ENCODE peak calls at places on chromosomes 3 and 15, in five cellular contexts. F is suprapubic skin, U is fibroblast of lung, M is SJSA1, P is A549. E is an unnamed sample.

GRCh38 chr15:73987646-73988045 is 4.4 kb downstream of the STOML1 start:
- DNase-seq in M (no peak), P (no peak), U (no peak), F (no peak), E (no peak)

GRCh38 chr3:129045675-129046036 is 14.9 kb upstream of the GP9 start:
- DNase-seq in P (no peak), M (no peak), F (no peak), U (no peak), E (no peak)

GRCh38 chr15:31803388-31803884 is 226.9 kb upstream of the CHRNA7 start:
- DNase-seq in P (no peak), M (no peak), F (no peak), U (no peak), E (no peak)

GRCh38 chr3:63911395-63911900 is 735 bp downstream of the SCAANT1 start:
- DNase-seq in F (no peak), P (no peak), M (no peak), U (peak; percentile 19), E (no peak)

GRCh38 chr15:89665449-89666146 is 10.3 kb upstream of the KIF7 start:
- DNase-seq in U (peak; percentile 71), M (no peak), F (no peak), P (peak; percentile 71), E (no peak)

GRCh38 chr3:99884484-99884883 is 66.8 kb downstream of the CMSS1 start:
- DNase-seq in P (no peak), M (no peak), U (no peak), F (no peak), E (no peak)

GRCh38 chr3:36477655-36478054 is 97.4 kb downstream of the STAC start:
- DNase-seq in P (no peak), U (no peak), M (no peak), F (no peak), E (no peak)

GRCh38 chr15:40314723-40315276 is 7.1 kb upstream of the PLCB2 start:
- DNase-seq in U (peak; percentile 47), F (no peak), P (no peak), M (no peak), E (no peak)

GRCh38 chr3:160812304-160812703 is 56.3 kb downstream of the PPM1L start:
- DNase-seq in M (no peak), P (no peak), F (no peak), U (no peak), E (no peak)

DNA sequence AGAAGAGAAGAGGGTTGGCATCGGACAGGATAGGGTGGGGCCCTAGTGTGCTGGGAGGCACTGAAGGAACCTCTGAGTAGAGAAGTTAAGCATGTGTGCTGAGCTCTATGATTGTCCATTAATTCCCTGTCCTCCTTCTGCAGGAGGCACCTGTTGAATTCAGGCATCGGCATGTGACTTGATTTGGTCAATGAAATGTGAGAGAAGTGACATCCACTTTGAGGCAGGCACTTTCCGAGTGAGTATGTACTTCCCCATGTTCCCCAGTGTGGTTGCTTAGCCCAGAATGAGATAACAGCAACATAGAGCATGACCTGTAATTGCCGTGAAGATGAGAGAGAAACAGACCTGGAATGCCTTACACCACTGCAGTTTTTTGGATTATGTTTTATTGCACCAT is 224.8 kb downstream of the RPLP1 start:
- DNase-seq in P (no peak), F (no peak), M (no peak), U (no peak), E (no peak)
- H3K4me1 ChIP-seq in P (no peaks in the 10 kb centered on the region), F (no peaks in the 10 kb centered on the region), M (no peaks in the 10 kb centered on the region), U (no peaks in the 10 kb centered on the region), E (no peaks in the 10 kb centered on the region)

GRCh38 chr15:64503640-64504039 is 43.3 kb downstream of the ZNF609 start:
- DNase-seq in U (no peak), F (no peak), M (no peak), P (no peak), E (no peak)
- H3K4me1 ChIP-seq in U (peaks cover 28% of the 10 kb centered on the region), F (peaks cover 45% of the 10 kb centered on the region), M (peaks cover 3% of the 10 kb centered on the region), P (peaks cover 11% of the 10 kb centered on the region), E (peaks cover 7% of the 10 kb centered on the region)

GRCh38 chr3:108589998-108590323 is 439 bp downstream of the DZIP3 start:
- DNase-seq in P (no peak), F (no peak), U (no peak), M (no peak), E (no peak)

GRCh38 chr3:108589081-108589997 is at the start of the genes CIP2A and DZIP3:
- DNase-seq in M (peak; percentile 96), P (peak; percentile 82), F (peak; percentile 85), U (peak; percentile 91), E (peak; percentile 55)

GRCh38 chr3:108590443-108590842 is 921 bp downstream of the DZIP3 start:
- DNase-seq in M (no peak), P (no peak), U (peak; percentile 8), F (no peak), E (no peak)

GRCh38 chr3:108588616-108589015 is 622 bp downstream of the CIP2A start:
- DNase-seq in F (no peak), U (no peak), M (no peak), P (no peak), E (no peak)
- H3K4me1 ChIP-seq in F (peaks cover 24% of the 10 kb centered on the region), U (peaks cover 4% of the 10 kb centered on the region), M (peaks cover 4% of the 10 kb centered on the region), P (peaks cover 16% of the 10 kb centered on the region), E (no peaks in the 10 kb centered on the region)

GRCh38 chr15:75069301-75069925 is 46.0 kb downstream of the PPCDC start:
- DNase-seq in P (no peak), F (no peak), U (no peak), M (no peak), E (no peak)

GRCh38 chr15:75067123-75067854 is 43.9 kb downstream of the PPCDC start:
- DNase-seq in F (no peak), P (no peak), U (peak; percentile 84), M (peak; percentile 50), E (no peak)

GRCh38 chr15:75068748-75069147 is 45.4 kb downstream of the PPCDC start:
- DNase-seq in P (no peak), M (no peak), U (no peak), F (no peak), E (no peak)

GRCh38 chr15:75073197-75073596 is 49.8 kb downstream of the PPCDC start:
- DNase-seq in M (peak; percentile 64), F (no peak), U (no peak), P (no peak), E (no peak)

DNA sequence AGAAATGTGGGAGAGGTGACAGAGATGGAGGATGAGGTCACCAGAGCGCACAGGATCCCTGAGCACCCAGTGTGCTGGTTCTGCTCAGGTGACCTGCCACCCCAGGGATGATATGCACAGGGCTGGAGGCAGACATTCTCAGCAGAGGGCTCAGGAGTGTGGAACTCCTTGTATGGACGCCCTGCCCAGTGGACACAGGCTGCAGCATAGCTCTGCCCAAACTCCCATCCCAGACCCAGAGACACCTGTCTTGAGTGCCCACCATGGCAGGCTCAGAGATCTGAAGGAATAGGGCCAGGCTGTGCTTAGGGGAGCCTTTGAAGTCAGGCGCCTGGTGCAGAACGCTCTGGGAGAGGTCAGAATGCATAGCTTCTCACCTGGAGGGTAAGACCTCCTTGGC is 47.3 kb downstream of the PPCDC start:
- DNase-seq in U (no peak), M (no peak), P (no peak), F (no peak), E (no peak)
- H3K4me1 ChIP-seq in U (peaks cover 3% of the 10 kb centered on the region), M (peaks cover 35% of the 10 kb centered on the region), P (peaks cover 2% of the 10 kb centered on the region), F (peaks cover 10% of the 10 kb centered on the region), E (no peaks in the 10 kb centered on the region)

E was measured in breast epithelium.